ENCODE peak calls at places on chromosomes 7 and 10, in ten cellular contexts. One of them, this sample, is unnamed.

GRCh38 chr7:122885583-122886356 is 490 bp downstream of the CADPS2 start:
- DNase-seq in AG04449: no peak
- DNase-seq in mammary epithelial cell: peak
- DNase-seq in H9: peak
- DNase-seq in left ventricle myocardium superior: peak
- DNase-seq in HFFc6: no peak
- DNase-seq in NCI-H2081: peak
- DNase-seq in suprapubic skin: no peak
- DNase-seq in nucleus accumbens: no peak
- DNase-seq in non-pigmented ciliary epithelial cell: no peak
- DNase-seq in this sample: no peak

GRCh38 chr10:103851261-103851660 is 4.1 kb downstream of the SH3PXD2A start:
- DNase-seq in AG04449: no peak
- DNase-seq in mammary epithelial cell: no peak
- DNase-seq in H9: no peak
- DNase-seq in left ventricle myocardium superior: no peak
- DNase-seq in HFFc6: no peak
- DNase-seq in NCI-H2081: no peak
- DNase-seq in suprapubic skin: peak
- DNase-seq in nucleus accumbens: no peak
- DNase-seq in non-pigmented ciliary epithelial cell: no peak
- DNase-seq in this sample: no peak

GRCh38 chr10:63247771-63248170 is 114.6 kb downstream of the NRBF2 start:
- DNase-seq in AG04449: no peak
- DNase-seq in mammary epithelial cell: no peak
- DNase-seq in H9: no peak
- DNase-seq in left ventricle myocardium superior: no peak
- DNase-seq in HFFc6: no peak
- DNase-seq in NCI-H2081: no peak
- DNase-seq in suprapubic skin: no peak
- DNase-seq in nucleus accumbens: no peak
- DNase-seq in non-pigmented ciliary epithelial cell: no peak
- DNase-seq in this sample: no peak

GRCh38 chr7:1817061-1817712 is 147.1 kb downstream of the ELFN1 start:
- DNase-seq in AG04449: no peak
- DNase-seq in mammary epithelial cell: no peak
- DNase-seq in H9: no peak
- DNase-seq in left ventricle myocardium superior: no peak
- DNase-seq in HFFc6: no peak
- DNase-seq in NCI-H2081: no peak
- DNase-seq in suprapubic skin: no peak
- DNase-seq in nucleus accumbens: no peak
- DNase-seq in non-pigmented ciliary epithelial cell: no peak
- DNase-seq in this sample: no peak

GRCh38 chr10:34716958-34717357 is 98.1 kb downstream of the PARD3 start:
- DNase-seq in AG04449: no peak
- DNase-seq in mammary epithelial cell: no peak
- DNase-seq in H9: no peak
- DNase-seq in left ventricle myocardium superior: no peak
- DNase-seq in HFFc6: no peak
- DNase-seq in NCI-H2081: no peak
- DNase-seq in suprapubic skin: no peak
- DNase-seq in nucleus accumbens: no peak
- DNase-seq in non-pigmented ciliary epithelial cell: no peak
- DNase-seq in this sample: no peak

GRCh38 chr7:901388-902154 is 25.2 kb downstream of the GET4 start:
- DNase-seq in AG04449: no peak
- DNase-seq in mammary epithelial cell: peak
- DNase-seq in H9: peak
- DNase-seq in left ventricle myocardium superior: peak
- DNase-seq in HFFc6: peak
- DNase-seq in NCI-H2081: peak
- DNase-seq in suprapubic skin: no peak
- DNase-seq in nucleus accumbens: peak
- DNase-seq in non-pigmented ciliary epithelial cell: peak
- DNase-seq in this sample: peak

GRCh38 chr10:125060486-125060850 is 99.9 kb downstream of the CTBP2 start:
- DNase-seq in AG04449: no peak
- DNase-seq in mammary epithelial cell: peak
- DNase-seq in H9: no peak
- DNase-seq in left ventricle myocardium superior: no peak
- DNase-seq in HFFc6: no peak
- DNase-seq in NCI-H2081: no peak
- DNase-seq in suprapubic skin: no peak
- DNase-seq in nucleus accumbens: no peak
- DNase-seq in non-pigmented ciliary epithelial cell: no peak
- DNase-seq in this sample: no peak

GRCh38 chr7:157873181-157873580 is 536.4 kb downstream of the DNAJB6 start:
- DNase-seq in AG04449: no peak
- DNase-seq in mammary epithelial cell: no peak
- DNase-seq in H9: no peak
- DNase-seq in left ventricle myocardium superior: no peak
- DNase-seq in HFFc6: no peak
- DNase-seq in NCI-H2081: no peak
- DNase-seq in suprapubic skin: no peak
- DNase-seq in nucleus accumbens: no peak
- DNase-seq in non-pigmented ciliary epithelial cell: no peak
- DNase-seq in this sample: no peak

GRCh38 chr10:70816220-70816894 is 609 bp downstream of the SGPL1 start:
- DNase-seq in AG04449: peak
- DNase-seq in mammary epithelial cell: peak
- DNase-seq in H9: peak
- DNase-seq in left ventricle myocardium superior: peak
- DNase-seq in HFFc6: peak
- DNase-seq in NCI-H2081: peak
- DNase-seq in suprapubic skin: peak
- DNase-seq in nucleus accumbens: peak
- DNase-seq in non-pigmented ciliary epithelial cell: peak
- DNase-seq in this sample: peak

GRCh38 chr7:86930554-86931307 is 128.7 kb downstream of the ELAPOR2 start:
- DNase-seq in AG04449: no peak
- DNase-seq in mammary epithelial cell: no peak
- DNase-seq in H9: no peak
- DNase-seq in left ventricle myocardium superior: no peak
- DNase-seq in HFFc6: no peak
- DNase-seq in NCI-H2081: no peak
- DNase-seq in suprapubic skin: no peak
- DNase-seq in nucleus accumbens: no peak
- DNase-seq in non-pigmented ciliary epithelial cell: no peak
- DNase-seq in this sample: no peak

GRCh38 chr7:98034044-98035035 is 44.3 kb upstream of the OCM2 start:
- DNase-seq in AG04449: no peak
- DNase-seq in mammary epithelial cell: peak
- DNase-seq in H9: peak
- DNase-seq in left ventricle myocardium superior: no peak
- DNase-seq in HFFc6: no peak
- DNase-seq in NCI-H2081: no peak
- DNase-seq in suprapubic skin: no peak
- DNase-seq in nucleus accumbens: no peak
- DNase-seq in non-pigmented ciliary epithelial cell: no peak
- DNase-seq in this sample: no peak

GRCh38 chr7:99562832-99563231 is 4.4 kb downstream of the ZNF655 start:
- DNase-seq in AG04449: peak
- DNase-seq in mammary epithelial cell: peak
- DNase-seq in H9: no peak
- DNase-seq in left ventricle myocardium superior: no peak
- DNase-seq in HFFc6: peak
- DNase-seq in NCI-H2081: no peak
- DNase-seq in suprapubic skin: no peak
- DNase-seq in nucleus accumbens: peak
- DNase-seq in non-pigmented ciliary epithelial cell: peak
- DNase-seq in this sample: peak

GRCh38 chr10:105540381-105540780 is 899.3 kb downstream of the SORCS3 start:
- DNase-seq in AG04449: no peak
- DNase-seq in mammary epithelial cell: no peak
- DNase-seq in H9: no peak
- DNase-seq in left ventricle myocardium superior: no peak
- DNase-seq in HFFc6: no peak
- DNase-seq in NCI-H2081: no peak
- DNase-seq in suprapubic skin: no peak
- DNase-seq in nucleus accumbens: no peak
- DNase-seq in non-pigmented ciliary epithelial cell: no peak
- DNase-seq in this sample: no peak

GRCh38 chr7:51224811-51225581 is 91.6 kb downstream of the COBL start:
- DNase-seq in AG04449: no peak
- DNase-seq in mammary epithelial cell: peak
- DNase-seq in H9: peak
- DNase-seq in left ventricle myocardium superior: no peak
- DNase-seq in HFFc6: no peak
- DNase-seq in NCI-H2081: peak
- DNase-seq in suprapubic skin: no peak
- DNase-seq in nucleus accumbens: no peak
- DNase-seq in non-pigmented ciliary epithelial cell: no peak
- DNase-seq in this sample: no peak

GRCh38 chr7:89028319-89028718 is 232.8 kb upstream of the TEX47 start:
- DNase-seq in AG04449: no peak
- DNase-seq in mammary epithelial cell: no peak
- DNase-seq in H9: no peak
- DNase-seq in left ventricle myocardium superior: no peak
- DNase-seq in HFFc6: no peak
- DNase-seq in NCI-H2081: no peak
- DNase-seq in suprapubic skin: no peak
- DNase-seq in nucleus accumbens: no peak
- DNase-seq in non-pigmented ciliary epithelial cell: no peak
- DNase-seq in this sample: no peak

GRCh38 chr7:50304911-50305621 is 550 bp downstream of the IKZF1 start:
- DNase-seq in AG04449: no peak
- DNase-seq in mammary epithelial cell: no peak
- DNase-seq in H9: no peak
- DNase-seq in left ventricle myocardium superior: peak
- DNase-seq in HFFc6: no peak
- DNase-seq in NCI-H2081: no peak
- DNase-seq in suprapubic skin: no peak
- DNase-seq in nucleus accumbens: no peak
- DNase-seq in non-pigmented ciliary epithelial cell: no peak
- DNase-seq in this sample: peak

GRCh38 chr7:73741600-73741999 is 3.0 kb upstream of the ABHD11 start:
- DNase-seq in AG04449: no peak
- DNase-seq in mammary epithelial cell: no peak
- DNase-seq in H9: peak
- DNase-seq in left ventricle myocardium superior: no peak
- DNase-seq in HFFc6: no peak
- DNase-seq in NCI-H2081: peak
- DNase-seq in suprapubic skin: no peak
- DNase-seq in nucleus accumbens: no peak
- DNase-seq in non-pigmented ciliary epithelial cell: no peak
- DNase-seq in this sample: no peak

GRCh38 chr10:3419719-3420495 is 247.3 kb upstream of the PITRM1 start:
- DNase-seq in AG04449: no peak
- DNase-seq in mammary epithelial cell: no peak
- DNase-seq in H9: no peak
- DNase-seq in left ventricle myocardium superior: no peak
- DNase-seq in HFFc6: no peak
- DNase-seq in NCI-H2081: no peak
- DNase-seq in suprapubic skin: no peak
- DNase-seq in nucleus accumbens: no peak
- DNase-seq in non-pigmented ciliary epithelial cell: no peak
- DNase-seq in this sample: peak

GRCh38 chr10:77716943-77717735 is 79.5 kb upstream of the KCNMA1 start:
- DNase-seq in AG04449: no peak
- DNase-seq in mammary epithelial cell: no peak
- DNase-seq in H9: no peak
- DNase-seq in left ventricle myocardium superior: no peak
- DNase-seq in HFFc6: no peak
- DNase-seq in NCI-H2081: no peak
- DNase-seq in suprapubic skin: no peak
- DNase-seq in nucleus accumbens: no peak
- DNase-seq in non-pigmented ciliary epithelial cell: peak
- DNase-seq in this sample: no peak

GRCh38 chr10:50426485-50426884 is 175.2 kb upstream of the ASAH2 start:
- DNase-seq in AG04449: no peak
- DNase-seq in mammary epithelial cell: no peak
- DNase-seq in H9: no peak
- DNase-seq in left ventricle myocardium superior: no peak
- DNase-seq in HFFc6: no peak
- DNase-seq in NCI-H2081: no peak
- DNase-seq in suprapubic skin: no peak
- DNase-seq in nucleus accumbens: no peak
- DNase-seq in non-pigmented ciliary epithelial cell: no peak
- DNase-seq in this sample: no peak

GRCh38 chr7:99752354-99752753 is 17.4 kb upstream of the CYP3A7 start:
- DNase-seq in AG04449: no peak
- DNase-seq in mammary epithelial cell: no peak
- DNase-seq in H9: no peak
- DNase-seq in left ventricle myocardium superior: no peak
- DNase-seq in HFFc6: no peak
- DNase-seq in NCI-H2081: no peak
- DNase-seq in suprapubic skin: no peak
- DNase-seq in nucleus accumbens: no peak
- DNase-seq in non-pigmented ciliary epithelial cell: no peak
- DNase-seq in this sample: no peak

GRCh38 chr7:138952791-138953190 is 28.4 kb downstream of the KIAA1549 start:
- DNase-seq in AG04449: no peak
- DNase-seq in mammary epithelial cell: no peak
- DNase-seq in H9: no peak
- DNase-seq in left ventricle myocardium superior: no peak
- DNase-seq in HFFc6: no peak
- DNase-seq in NCI-H2081: no peak
- DNase-seq in suprapubic skin: no peak
- DNase-seq in nucleus accumbens: no peak
- DNase-seq in non-pigmented ciliary epithelial cell: no peak
- DNase-seq in this sample: no peak

GRCh38 chr7:102281785-102282184 is 4.9 kb upstream of the SH2B2 start:
- DNase-seq in AG04449: no peak
- DNase-seq in mammary epithelial cell: no peak
- DNase-seq in H9: no peak
- DNase-seq in left ventricle myocardium superior: no peak
- DNase-seq in HFFc6: no peak
- DNase-seq in NCI-H2081: no peak
- DNase-seq in suprapubic skin: no peak
- DNase-seq in nucleus accumbens: no peak
- DNase-seq in non-pigmented ciliary epithelial cell: no peak
- DNase-seq in this sample: no peak

GRCh38 chr7:22765609-22766008 is 38.6 kb downstream of the IL6 start:
- DNase-seq in AG04449: no peak
- DNase-seq in mammary epithelial cell: no peak
- DNase-seq in H9: no peak
- DNase-seq in left ventricle myocardium superior: no peak
- DNase-seq in HFFc6: no peak
- DNase-seq in NCI-H2081: no peak
- DNase-seq in suprapubic skin: no peak
- DNase-seq in nucleus accumbens: no peak
- DNase-seq in non-pigmented ciliary epithelial cell: no peak
- DNase-seq in this sample: no peak

GRCh38 chr7:49522111-49522510 is 251.3 kb upstream of the VWC2 start:
- DNase-seq in AG04449: no peak
- DNase-seq in mammary epithelial cell: no peak
- DNase-seq in H9: no peak
- DNase-seq in left ventricle myocardium superior: no peak
- DNase-seq in HFFc6: no peak
- DNase-seq in NCI-H2081: no peak
- DNase-seq in suprapubic skin: no peak
- DNase-seq in nucleus accumbens: no peak
- DNase-seq in non-pigmented ciliary epithelial cell: no peak
- DNase-seq in this sample: no peak

GRCh38 chr7:94405506-94405905 is 10.8 kb downstream of the COL1A2 start:
- DNase-seq in AG04449: no peak
- DNase-seq in mammary epithelial cell: no peak
- DNase-seq in H9: no peak
- DNase-seq in left ventricle myocardium superior: no peak
- DNase-seq in HFFc6: no peak
- DNase-seq in NCI-H2081: no peak
- DNase-seq in suprapubic skin: no peak
- DNase-seq in nucleus accumbens: no peak
- DNase-seq in non-pigmented ciliary epithelial cell: no peak
- DNase-seq in this sample: no peak